ENCODE peak calls at places on chromosomes 5 and 9, in five cellular contexts. J is left lung, H is mesothelial cell of epicardium, D is globus pallidus, N is SJCRH30. A is an unnamed sample.

GRCh38 chr9:113548221-113549041 is 84.9 kb downstream of the RGS3 start:
- DNase-seq in J (peak), N (peak), D (peak), H (no peak), A (peak)

GRCh38 chr9:132672413-132672690 is 2.1 kb downstream of the GTF3C4 start:
- DNase-seq in J (no peak), H (no peak), N (no peak), D (no peak), A (no peak)

GRCh38 chr5:19713740-19714139 is 274.3 kb downstream of the CDH18 start:
- DNase-seq in N (no peak), H (no peak), D (no peak), J (no peak), A (no peak)

GRCh38 chr5:76180817-76181805 is 97.9 kb downstream of the SV2C start:
- DNase-seq in N (no peak), H (no peak), J (no peak), D (no peak), A (no peak)

GRCh38 chr5:132143148-132143547 is 69.6 kb downstream of the CSF2 start:
- DNase-seq in D (no peak), N (no peak), J (no peak), H (no peak), A (no peak)

GRCh38 chr9:13088734-13089427 is 190.6 kb downstream of the MPDZ start:
- DNase-seq in D (peak), H (no peak), N (peak), J (no peak), A (no peak)

GRCh38 chr9:27473135-27473534 is 51.0 kb upstream of the IFNK start:
- DNase-seq in J (no peak), N (no peak), D (peak), H (no peak), A (peak)

GRCh38 chr9:137070906-137071275 is 534 bp upstream of the SAPCD2 start:
- DNase-seq in H (no peak), J (no peak), N (peak), D (peak), A (no peak)

GRCh38 chr5:115333164-115333563 is 36.7 kb upstream of the CCDC112 start:
- DNase-seq in J (no peak), D (no peak), N (peak), H (no peak), A (no peak)

GRCh38 chr5:157059891-157060290 is 975 bp upstream of the HAVCR1 start:
- DNase-seq in J (no peak), D (no peak), H (no peak), N (no peak), A (no peak)

GRCh38 chr5:120388016-120388781 is 75.9 kb upstream of the PRR16 start:
- DNase-seq in N (no peak), H (no peak), J (no peak), D (no peak), A (no peak)

GRCh38 chr9:134531251-134531970 is 110.2 kb upstream of the COL5A1 start:
- DNase-seq in N (no peak), D (no peak), H (no peak), J (no peak), A (no peak)

GRCh38 chr9:97553841-97554240 is 52.4 kb downstream of the TMOD1 start:
- DNase-seq in H (no peak), D (no peak), N (no peak), J (no peak), A (no peak)

GRCh38 chr5:83562817-83563557 is 91.4 kb downstream of the VCAN start:
- DNase-seq in H (no peak), N (no peak), J (no peak), D (peak), A (no peak)

GRCh38 chr5:123610665-123611406 is 98.9 kb downstream of the CSNK1G3 start:
- DNase-seq in J (no peak), H (no peak), D (peak), N (peak), A (no peak)

GRCh38 chr9:87064311-87064710 is 117.0 kb upstream of the GAS1 start:
- DNase-seq in D (no peak), N (no peak), J (no peak), H (no peak), A (no peak)

GRCh38 chr5:127029513-127030258 is 672 bp downstream of the MARCHF3 start:
- DNase-seq in H (no peak), D (no peak), J (peak), N (peak), A (peak)

GRCh38 chr5:15693933-15694332 is 194.0 kb downstream of the FBXL7 start:
- DNase-seq in N (no peak), H (no peak), D (no peak), J (no peak), A (no peak)

A was measured in aorta.